ENCODE peak calls at places on chromosomes 11 and 22, in four cellular contexts. W is K562, U is HL-60, T is GM12878. M is an unnamed sample.

GRCh38 chr11:112962854-112963367 is 1.7 kb downstream of the NCAM1 start:
- DNase-seq in U (no peak), W (no peak), T (no peak), M (peak)

GRCh38 chr11:62755086-62755615 is 1.2 kb upstream of the ZBTB3 start:
- DNase-seq in T (no peak), U (no peak), W (no peak), M (no peak)

GRCh38 chr11:100340416-100341323 is 346.4 kb upstream of the ARHGAP42 start:
- DNase-seq in W (no peak), T (no peak), U (no peak), M (no peak)

GRCh38 chr11:92703431-92703830 is 266.0 kb upstream of the MTNR1B start:
- DNase-seq in W (no peak), T (no peak), U (no peak), M (no peak)

GRCh38 chr22:27318516-27318915 is 483.0 kb downstream of the MN1 start:
- DNase-seq in W (no peak), T (no peak), U (peak), M (no peak)

GRCh38 chr22:36921309-36922096 is 8.1 kb downstream of the CSF2RB start:
- DNase-seq in U (peak), W (no peak), T (peak), M (no peak)

GRCh38 chr11:102318469-102318868 is 1.2 kb downstream of the BIRC3 start:
- DNase-seq in U (no peak), W (no peak), T (no peak), M (no peak)

GRCh38 chr11:70878366-70878765 is 374.0 kb downstream of the SHANK2 start:
- DNase-seq in U (no peak), W (no peak), T (no peak), M (no peak)

GRCh38 chr11:97622795-97623194 is 1233.0 kb downstream of the JRKL start:
- DNase-seq in U (no peak), W (no peak), T (no peak), M (no peak)
- TF ChIP-seq SPI1 in U (no peak), W (no peak), T (no peak), M (no peak)

DNA sequence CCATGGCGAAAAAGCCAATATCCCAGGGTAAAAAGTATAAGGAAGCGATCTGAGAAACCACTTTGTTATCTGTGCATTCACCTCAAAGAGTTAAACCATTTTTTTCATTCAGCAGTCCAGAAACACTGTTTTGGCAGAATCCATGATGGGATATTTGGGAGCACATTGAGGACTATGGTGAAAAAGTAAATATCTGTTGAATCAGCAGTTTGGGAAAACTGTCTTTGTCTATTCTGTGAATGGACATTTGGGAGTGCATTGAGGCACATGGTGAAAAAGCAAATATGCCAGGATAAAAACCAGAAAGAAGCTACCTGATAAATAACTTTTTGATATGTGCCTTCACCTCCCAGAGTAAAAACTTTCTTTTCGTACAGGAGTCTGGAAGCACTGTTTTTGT is 187.4 kb downstream of the OR4A47 start:
- DNase-seq in T (no peak), U (no peak), W (no peak), M (no peak)
- TF ChIP-seq POLR2AphosphoS5 in T (no peak), U (no peak), W (no peak), M (no peak)

DNA sequence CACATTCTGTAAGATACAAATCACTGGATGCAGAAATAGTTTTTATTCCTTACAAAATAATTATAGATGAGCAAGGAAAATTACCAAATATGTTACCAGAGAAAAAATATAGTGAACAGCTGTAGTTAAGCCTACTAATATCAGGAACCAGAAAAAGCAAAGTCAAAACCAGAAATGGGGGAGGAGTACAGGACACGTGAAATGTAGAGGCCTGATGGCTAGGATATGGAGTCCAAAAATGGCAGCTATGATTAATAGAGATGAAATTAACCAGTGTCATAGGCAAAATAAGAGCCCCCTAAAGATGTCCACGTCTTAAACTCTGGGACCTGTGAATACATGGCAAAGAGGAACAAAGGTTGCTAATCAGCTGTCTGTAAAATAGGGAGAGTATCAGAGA is 34.1 kb downstream of the MRE11 start:
- DNase-seq in T (no peak), W (no peak), U (no peak), M (no peak)
- TF ChIP-seq SPI1 in T (no peak), W (no peak), U (no peak), M (no peak)

GRCh38 chr22:46096051-46096450 is 54.3 kb upstream of the PPARA start:
- DNase-seq in U (no peak), W (no peak), T (no peak), M (no peak)
- TF ChIP-seq POLR2AphosphoS5 in U (no peak), W (no peak), T (no peak), M (no peak)